ENCODE peak calls at places on chromosomes 7 and 10, in five cellular contexts. S, H, F, K and M are unnamed samples.

GRCh38 chr10:8350250-8350967 is 295.9 kb downstream of the GATA3 start:
- DNase-seq in S (no peak), H (no peak), F (no peak), K (no peak), M (no peak)

GRCh38 chr7:82678716-82679115 is 235.1 kb upstream of the CACNA2D1 start:
- DNase-seq in S (no peak), H (no peak), F (no peak), K (no peak), M (peak)

GRCh38 chr7:24827589-24827988 is 70.3 kb upstream of the GSDME start:
- DNase-seq in S (no peak), H (no peak), F (peak), K (no peak), M (no peak)

GRCh38 chr10:88913157-88913556 is 33.1 kb downstream of the STAMBPL1 start:
- DNase-seq in S (no peak), H (no peak), F (no peak), K (no peak), M (no peak)

GRCh38 chr7:131111081-131111576 is 216.5 kb upstream of the MKLN1 start:
- DNase-seq in S (no peak), H (no peak), F (peak), K (no peak), M (no peak)

GRCh38 chr10:96257944-96258343 is 13.4 kb downstream of the BLNK start:
- DNase-seq in S (no peak), H (no peak), F (no peak), K (no peak), M (no peak)

GRCh38 chr10:132538031-132538789 is 623 bp downstream of the INPP5A start:
- DNase-seq in S (peak), H (no peak), F (no peak), K (no peak), M (no peak)

GRCh38 chr10:1185911-1186692 is 129.9 kb downstream of the WDR37 start:
- DNase-seq in S (no peak), H (no peak), F (no peak), K (no peak), M (no peak)

GRCh38 chr10:105585753-105586152 is 944.7 kb downstream of the SORCS3 start:
- DNase-seq in S (no peak), H (no peak), F (peak), K (no peak), M (no peak)

GRCh38 chr7:21063106-21063505 is 276.4 kb upstream of the SP8 start:
- DNase-seq in S (no peak), H (no peak), F (no peak), K (no peak), M (no peak)

GRCh38 chr10:70578371-70578947 is 24.1 kb downstream of the PRF1 start:
- DNase-seq in S (no peak), H (peak), F (peak), K (no peak), M (peak)

GRCh38 chr7:97971120-97971989 is 18.6 kb downstream of the OCM2 start:
- DNase-seq in S (no peak), H (no peak), F (peak), K (no peak), M (peak)

GRCh38 chr7:285731-286130 is 4.2 kb upstream of the FOXL3 start:
- DNase-seq in S (no peak), H (no peak), F (no peak), K (no peak), M (no peak)

GRCh38 chr7:115471891-115472290 is 550.0 kb downstream of the MDFIC start:
- DNase-seq in S (no peak), H (no peak), F (peak), K (no peak), M (no peak)

GRCh38 chr7:123637878-123638277 is 17.8 kb upstream of the LMOD2 start:
- DNase-seq in S (peak), H (no peak), F (no peak), K (no peak), M (no peak)

GRCh38 chr10:95236068-95236903 is 42.2 kb downstream of the ACSM6 start:
- DNase-seq in S (no peak), H (no peak), F (no peak), K (no peak), M (no peak)

GRCh38 chr10:59383436-59383835 is 21.1 kb upstream of the FAM13C start:
- DNase-seq in S (no peak), H (no peak), F (no peak), K (no peak), M (no peak)

GRCh38 chr7:95609277-95609971 is 13.1 kb upstream of the PDK4 start:
- DNase-seq in S (no peak), H (no peak), F (peak), K (no peak), M (no peak)

GRCh38 chr7:139016931-139017511 is 18.8 kb downstream of the ZC3HAV1L start:
- DNase-seq in S (peak), H (peak), F (peak), K (no peak), M (peak)

GRCh38 chr10:13758761-13759160 is 172.0 kb downstream of the PRPF18 start:
- DNase-seq in S (no peak), H (no peak), F (no peak), K (no peak), M (no peak)

GRCh38 chr7:115232041-115232440 is 310.1 kb downstream of the MDFIC start:
- DNase-seq in S (no peak), H (no peak), F (peak), K (no peak), M (no peak)

GRCh38 chr10:77392851-77393250 is 244.8 kb downstream of the KCNMA1 start:
- DNase-seq in S (no peak), H (no peak), F (peak), K (no peak), M (no peak)

GRCh38 chr7:55539380-55539779 is 32.9 kb downstream of the VOPP1 start:
- DNase-seq in S (peak), H (no peak), F (no peak), K (no peak), M (no peak)

GRCh38 chr10:25522946-25523608 is 348.3 kb downstream of the GPR158 start:
- DNase-seq in S (peak), H (no peak), F (no peak), K (peak), M (no peak)

GRCh38 chr7:43640679-43641078 is 57.8 kb downstream of the STK17A start:
- DNase-seq in S (no peak), H (no peak), F (no peak), K (no peak), M (no peak)

GRCh38 chr10:28875535-28876208 is 198.4 kb downstream of the BAMBI start:
- DNase-seq in S (peak), H (no peak), F (peak), K (peak), M (no peak)

GRCh38 chr10:35327770-35328403 is 8.4 kb upstream of the CCNY start:
- DNase-seq in S (no peak), H (no peak), F (no peak), K (no peak), M (no peak)

GRCh38 chr7:118233799-118234198 is 9.3 kb downstream of the ANKRD7 start:
- DNase-seq in S (no peak), H (no peak), F (no peak), K (no peak), M (no peak)
- H3K4me3 ChIP-seq in S (no peak), H (no peak), F (no peak), K (no peak), M (no peak)

DNA sequence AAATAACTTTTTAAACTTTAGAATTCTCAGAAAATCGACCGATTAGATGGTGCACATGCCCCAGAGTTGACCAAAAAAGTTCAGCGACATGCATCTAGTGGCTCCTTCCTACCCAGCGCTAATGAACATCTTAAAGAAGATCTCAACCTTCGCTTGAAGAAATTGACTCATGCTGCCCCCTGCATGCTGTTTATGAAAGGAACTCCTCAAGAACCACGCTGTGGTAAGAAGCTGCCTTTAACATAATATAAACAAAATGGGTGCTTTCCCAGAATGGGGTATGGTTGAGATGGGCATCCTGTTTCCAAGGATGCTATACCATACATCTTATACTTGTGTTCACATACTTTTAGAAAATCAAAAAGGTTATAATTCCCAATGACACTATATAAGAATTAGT is 24.6 kb downstream of the GLRX3 start:
- DNase-seq in S (no peak), H (no peak), F (peak), K (no peak), M (no peak)
- H3K27ac ChIP-seq in S (no peak), H (no peak), F (no peak), K (no peak), M (no peak)

DNA sequence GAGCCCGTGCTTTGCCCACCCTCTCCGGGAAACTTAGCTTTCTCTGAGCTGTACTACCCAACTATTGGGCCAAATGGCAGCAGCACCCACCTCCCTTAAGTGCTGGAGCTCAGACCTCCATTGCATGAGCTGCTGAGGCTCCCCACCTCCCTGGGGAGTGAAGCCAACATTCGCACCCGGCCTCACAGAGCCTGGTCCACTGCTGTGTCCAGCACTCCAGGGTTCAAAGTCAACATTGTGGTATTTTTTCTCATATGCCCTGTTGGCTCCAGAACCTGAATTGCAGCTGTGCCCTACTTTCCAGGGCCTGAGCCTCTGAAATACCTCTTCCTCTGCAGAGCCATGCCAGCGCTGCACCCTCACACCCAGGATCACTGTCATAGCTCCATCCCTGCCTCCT is 29.7 kb downstream of the ITGA8 start:
- DNase-seq in S (no peak), H (no peak), F (no peak), K (no peak), M (no peak)
- H3K4me3 ChIP-seq in S (no peak), H (no peak), F (no peak), K (no peak), M (no peak)

DNA sequence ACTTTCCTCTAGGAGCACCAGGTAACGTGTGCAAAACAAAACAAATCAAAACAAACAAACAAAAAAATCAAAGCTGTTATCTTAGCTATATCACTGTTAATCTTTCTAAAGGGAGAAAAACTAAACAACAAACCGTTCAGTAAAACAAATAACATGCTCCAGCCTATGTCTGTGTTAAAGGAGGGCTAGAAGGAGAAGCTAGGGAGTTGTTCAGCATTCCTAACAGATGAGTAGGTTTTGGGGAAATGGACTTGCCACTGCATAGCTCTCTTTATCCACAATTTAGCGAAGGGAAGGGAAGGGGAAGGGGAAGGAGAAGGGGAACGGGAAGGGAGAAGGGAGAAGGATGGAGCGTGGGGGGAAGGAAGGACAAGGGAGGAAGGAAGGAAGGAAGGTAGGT is 134.2 kb upstream of the AKR1E2 start:
- DNase-seq in S (no peak), H (no peak), F (peak), K (no peak), M (no peak)
- H3K27ac ChIP-seq in S (no peak), H (no peak), F (no peak), K (no peak), M (no peak)